ENCODE peak calls at places on chromosomes 11 and 22, in five cellular contexts. One of them, this sample, is unnamed.

GRCh38 chr11:2091112-2091746 is 48.0 kb downstream of the IGF2 start:
- DNase-seq in activated CD4-positive, CD25-positive, alpha-beta regulatory T cell: no peak
- DNase-seq in AG08395: no peak
- DNase-seq in progenitor cell of endocrine pancreas: no peak
- DNase-seq in activated B cell treated with CpG ODN at 0.5 μM for 24 hours: no peak
- DNase-seq in this sample: no peak

GRCh38 chr11:45643585-45643984 is 21.8 kb downstream of the CHST1 start:
- DNase-seq in activated CD4-positive, CD25-positive, alpha-beta regulatory T cell: no peak
- DNase-seq in AG08395: no peak
- DNase-seq in progenitor cell of endocrine pancreas: no peak
- DNase-seq in activated B cell treated with CpG ODN at 0.5 μM for 24 hours: no peak
- DNase-seq in this sample: no peak

GRCh38 chr11:112270551-112271180 is 10.0 kb upstream of the PLET1 start:
- DNase-seq in activated CD4-positive, CD25-positive, alpha-beta regulatory T cell: no peak
- DNase-seq in AG08395: no peak
- DNase-seq in progenitor cell of endocrine pancreas: no peak
- DNase-seq in activated B cell treated with CpG ODN at 0.5 μM for 24 hours: no peak
- DNase-seq in this sample: no peak

GRCh38 chr11:26764825-26765224 is 43.0 kb upstream of the SLC5A12 start:
- DNase-seq in activated CD4-positive, CD25-positive, alpha-beta regulatory T cell: no peak
- DNase-seq in AG08395: no peak
- DNase-seq in progenitor cell of endocrine pancreas: no peak
- DNase-seq in activated B cell treated with CpG ODN at 0.5 μM for 24 hours: no peak
- DNase-seq in this sample: no peak

GRCh38 chr11:116879789-116880402 is 42.5 kb upstream of the APOA1 start:
- DNase-seq in activated CD4-positive, CD25-positive, alpha-beta regulatory T cell: no peak
- DNase-seq in AG08395: peak; percentile 63
- DNase-seq in progenitor cell of endocrine pancreas: no peak
- DNase-seq in activated B cell treated with CpG ODN at 0.5 μM for 24 hours: no peak
- DNase-seq in this sample: no peak

GRCh38 chr11:37616291-37616690 is 1018.3 kb upstream of the RAG2 start:
- DNase-seq in activated CD4-positive, CD25-positive, alpha-beta regulatory T cell: no peak
- DNase-seq in AG08395: no peak
- DNase-seq in progenitor cell of endocrine pancreas: no peak
- DNase-seq in activated B cell treated with CpG ODN at 0.5 μM for 24 hours: no peak
- DNase-seq in this sample: no peak

GRCh38 chr11:118061401-118062125 is 15.3 kb upstream of the TMPRSS4 start:
- DNase-seq in activated CD4-positive, CD25-positive, alpha-beta regulatory T cell: no peak
- DNase-seq in AG08395: no peak
- DNase-seq in progenitor cell of endocrine pancreas: no peak
- DNase-seq in activated B cell treated with CpG ODN at 0.5 μM for 24 hours: no peak
- DNase-seq in this sample: no peak

GRCh38 chr22:37731804-37732471 is 35.1 kb downstream of the TRIOBP start:
- DNase-seq in activated CD4-positive, CD25-positive, alpha-beta regulatory T cell: no peak
- DNase-seq in AG08395: no peak
- DNase-seq in progenitor cell of endocrine pancreas: no peak
- DNase-seq in activated B cell treated with CpG ODN at 0.5 μM for 24 hours: no peak
- DNase-seq in this sample: no peak

GRCh38 chr11:95088946-95089619 is 563 bp upstream of the ENDOD1 start:
- DNase-seq in activated CD4-positive, CD25-positive, alpha-beta regulatory T cell: no peak
- DNase-seq in AG08395: no peak
- DNase-seq in progenitor cell of endocrine pancreas: no peak
- DNase-seq in activated B cell treated with CpG ODN at 0.5 μM for 24 hours: no peak
- DNase-seq in this sample: no peak

GRCh38 chr11:57213282-57214086 is 23.6 kb downstream of the APLNR start:
- DNase-seq in activated CD4-positive, CD25-positive, alpha-beta regulatory T cell: no peak
- DNase-seq in AG08395: peak; percentile 17
- DNase-seq in progenitor cell of endocrine pancreas: no peak
- DNase-seq in activated B cell treated with CpG ODN at 0.5 μM for 24 hours: no peak
- DNase-seq in this sample: peak; percentile 88

GRCh38 chr22:26658671-26659478 is 1.5 kb downstream of the MIAT start:
- DNase-seq in activated CD4-positive, CD25-positive, alpha-beta regulatory T cell: peak; percentile 59
- DNase-seq in AG08395: peak; percentile 82
- DNase-seq in progenitor cell of endocrine pancreas: no peak
- DNase-seq in activated B cell treated with CpG ODN at 0.5 μM for 24 hours: peak; percentile 30
- DNase-seq in this sample: peak; percentile 82

GRCh38 chr11:69828971-69829344 is 9.7 kb upstream of the FGF3 start:
- DNase-seq in activated CD4-positive, CD25-positive, alpha-beta regulatory T cell: no peak
- DNase-seq in AG08395: no peak
- DNase-seq in progenitor cell of endocrine pancreas: no peak
- DNase-seq in activated B cell treated with CpG ODN at 0.5 μM for 24 hours: no peak
- DNase-seq in this sample: no peak

GRCh38 chr22:20881869-20882815 is 23.3 kb downstream of the SNAP29 start:
- DNase-seq in activated CD4-positive, CD25-positive, alpha-beta regulatory T cell: no peak
- DNase-seq in AG08395: no peak
- DNase-seq in progenitor cell of endocrine pancreas: no peak
- DNase-seq in activated B cell treated with CpG ODN at 0.5 μM for 24 hours: no peak
- DNase-seq in this sample: no peak

GRCh38 chr11:111019931-111020381 is 225.6 kb upstream of the POU2AF2 start:
- DNase-seq in activated CD4-positive, CD25-positive, alpha-beta regulatory T cell: no peak
- DNase-seq in AG08395: no peak
- DNase-seq in progenitor cell of endocrine pancreas: no peak
- DNase-seq in activated B cell treated with CpG ODN at 0.5 μM for 24 hours: no peak
- DNase-seq in this sample: no peak

GRCh38 chr11:123180574-123180973 is 14.5 kb downstream of the CLMP start:
- DNase-seq in activated CD4-positive, CD25-positive, alpha-beta regulatory T cell: no peak
- DNase-seq in AG08395: no peak
- DNase-seq in progenitor cell of endocrine pancreas: no peak
- DNase-seq in activated B cell treated with CpG ODN at 0.5 μM for 24 hours: no peak
- DNase-seq in this sample: no peak

GRCh38 chr22:20579273-20580120 is 72.1 kb downstream of the MED15 start:
- DNase-seq in activated CD4-positive, CD25-positive, alpha-beta regulatory T cell: no peak
- DNase-seq in AG08395: no peak
- DNase-seq in progenitor cell of endocrine pancreas: no peak
- DNase-seq in activated B cell treated with CpG ODN at 0.5 μM for 24 hours: no peak
- DNase-seq in this sample: no peak

GRCh38 chr11:111298466-111299110 is at the start of gene POU2AF3:
- DNase-seq in activated CD4-positive, CD25-positive, alpha-beta regulatory T cell: no peak
- DNase-seq in AG08395: no peak
- DNase-seq in progenitor cell of endocrine pancreas: peak; percentile 18
- DNase-seq in activated B cell treated with CpG ODN at 0.5 μM for 24 hours: no peak
- DNase-seq in this sample: no peak

GRCh38 chr11:31995525-31996123 is 95.2 kb upstream of the RCN1 start:
- DNase-seq in activated CD4-positive, CD25-positive, alpha-beta regulatory T cell: no peak
- DNase-seq in AG08395: no peak
- DNase-seq in progenitor cell of endocrine pancreas: no peak
- DNase-seq in activated B cell treated with CpG ODN at 0.5 μM for 24 hours: no peak
- DNase-seq in this sample: no peak

GRCh38 chr11:26188559-26188958 is 143.4 kb upstream of the ANO3 start:
- DNase-seq in activated CD4-positive, CD25-positive, alpha-beta regulatory T cell: no peak
- DNase-seq in AG08395: peak; percentile 44
- DNase-seq in progenitor cell of endocrine pancreas: no peak
- DNase-seq in activated B cell treated with CpG ODN at 0.5 μM for 24 hours: no peak
- DNase-seq in this sample: no peak

GRCh38 chr11:30091728-30092127 is 74.9 kb upstream of the KCNA4 start:
- DNase-seq in activated CD4-positive, CD25-positive, alpha-beta regulatory T cell: no peak
- DNase-seq in AG08395: no peak
- DNase-seq in progenitor cell of endocrine pancreas: no peak
- DNase-seq in activated B cell treated with CpG ODN at 0.5 μM for 24 hours: no peak
- DNase-seq in this sample: no peak

GRCh38 chr11:134514354-134514951 is 102.4 kb upstream of the B3GAT1 start:
- DNase-seq in activated CD4-positive, CD25-positive, alpha-beta regulatory T cell: no peak
- DNase-seq in AG08395: no peak
- DNase-seq in progenitor cell of endocrine pancreas: no peak
- DNase-seq in activated B cell treated with CpG ODN at 0.5 μM for 24 hours: no peak
- DNase-seq in this sample: no peak

GRCh38 chr11:2592559-2593392 is 107.0 kb downstream of the KCNQ1OT1 start:
- DNase-seq in activated CD4-positive, CD25-positive, alpha-beta regulatory T cell: no peak
- DNase-seq in AG08395: no peak
- DNase-seq in progenitor cell of endocrine pancreas: no peak
- DNase-seq in activated B cell treated with CpG ODN at 0.5 μM for 24 hours: no peak
- DNase-seq in this sample: no peak

GRCh38 chr11:6745465-6746015 is 26.2 kb downstream of the OR2AG2 start:
- DNase-seq in activated CD4-positive, CD25-positive, alpha-beta regulatory T cell: no peak
- DNase-seq in AG08395: no peak
- DNase-seq in progenitor cell of endocrine pancreas: no peak
- DNase-seq in activated B cell treated with CpG ODN at 0.5 μM for 24 hours: no peak
- DNase-seq in this sample: no peak